ENCODE peak calls at places on chromosomes 16 and 17, in seven cellular contexts. L is NCI-H774; U is GM23248; T is A172; M is RPMI7951; O is posterior vena cava; C is CD4-positive, alpha-beta T cell. N is an unnamed sample.

GRCh38 chr16:11254913-11255736 is 879 bp downstream of the SOCS1 start:
- DNase-seq in L (no peak), U (peak; percentile 86), T (no peak), M (peak; percentile 33), O (peak; percentile 85), C (peak; percentile 72), N (peak; percentile 60)

GRCh38 chr17:57620576-57620975 is 124.5 kb downstream of the CCDC182 start:
- DNase-seq in L (no peak), U (no peak), T (no peak), M (no peak), O (peak; percentile 38), C (no peak), N (no peak)

GRCh38 chr17:80859004-80859941 is 132.4 kb upstream of the CHMP6 start:
- DNase-seq in L (no peak), U (peak; percentile 92), T (peak; percentile 85), M (peak; percentile 85), O (peak; percentile 89), C (no peak), N (peak; percentile 83)

GRCh38 chr16:49078104-49078503 is 203.5 kb downstream of the CBLN1 start:
- DNase-seq in L (no peak), U (no peak), T (no peak), M (no peak), O (no peak), C (no peak), N (no peak)

GRCh38 chr17:38605852-38606645 is at the start of gene SRCIN1:
- DNase-seq in L (peak; percentile 83), U (peak; percentile 58), T (peak; percentile 32), M (peak; percentile 25), O (no peak), C (peak; percentile 41), N (peak; percentile 62)

GRCh38 chr16:65098916-65099315 is 22.9 kb downstream of the CDH11 start:
- DNase-seq in L (no peak), U (peak; percentile 42), T (no peak), M (no peak), O (no peak), C (no peak), N (peak; percentile 20)

GRCh38 chr16:85227262-85227923 is 115.1 kb upstream of the CIBAR2 start:
- DNase-seq in L (no peak), U (no peak), T (no peak), M (no peak), O (no peak), C (no peak), N (no peak)

GRCh38 chr16:61891460-61891859 is 144.8 kb downstream of the CDH8 start:
- DNase-seq in L (no peak), U (no peak), T (no peak), M (no peak), O (no peak), C (no peak), N (no peak)

GRCh38 chr16:19265531-19265930 is 20.0 kb upstream of the CLEC19A start:
- DNase-seq in L (no peak), U (no peak), T (no peak), M (no peak), O (no peak), C (no peak), N (no peak)

N was measured in GM03348.